ENCODE peak calls at places on chromosomes 13 and 19, in five cellular contexts. D is tibial nerve, L is neuronal stem cell, B is neural progenitor cell, C is left lung. A is an unnamed sample.

GRCh38 chr19:33864311-33864850 is 67.7 kb downstream of the KCTD15 start:
- DNase-seq in B (no peak), L (no peak), C (no peak), D (no peak), A (no peak)

GRCh38 chr19:32224371-32225244 is 120.8 kb upstream of the ZNF507 start:
- DNase-seq in D (peak; percentile 38), B (peak; percentile 82), L (peak; percentile 60), C (peak; percentile 52), A (peak; percentile 52)

GRCh38 chr13:74148437-74148836 is 14.2 kb upstream of the KLF12 start:
- DNase-seq in C (no peak), D (no peak), B (no peak), L (no peak), A (no peak)

GRCh38 chr19:15456441-15456840 is 6.7 kb upstream of the WIZ start:
- DNase-seq in L (no peak), D (no peak), C (no peak), B (no peak), A (no peak)

GRCh38 chr13:24141333-24141910 is 19.1 kb upstream of the SPATA13 start:
- DNase-seq in L (no peak), C (no peak), B (no peak), D (no peak), A (no peak)

GRCh38 chr19:50705422-50706019 is 14.1 kb downstream of the SHANK1 start:
- DNase-seq in C (no peak), L (no peak), D (no peak), B (peak; percentile 75), A (no peak)

GRCh38 chr13:89361909-89362308 is 1690.7 kb downstream of the SLITRK5 start:
- DNase-seq in B (no peak), C (no peak), L (no peak), D (no peak), A (no peak)

GRCh38 chr19:55210120-55210493 is 806 bp upstream of the PTPRH start:
- DNase-seq in D (no peak), B (no peak), L (no peak), C (no peak), A (no peak)

GRCh38 chr13:83183439-83184149 is 698.7 kb downstream of the SLITRK1 start:
- DNase-seq in D (no peak), C (no peak), B (no peak), L (no peak), A (no peak)

GRCh38 chr19:55382013-55382412 is 2.1 kb downstream of the TMEM238 start:
- DNase-seq in D (no peak), L (no peak), B (no peak), C (no peak), A (no peak)

GRCh38 chr19:34366670-34367423 is 1.9 kb downstream of the GPI start:
- DNase-seq in B (no peak), D (no peak), L (no peak), C (no peak), A (no peak)

GRCh38 chr19:11963566-11964355 is 1.1 kb upstream of the ZNF763 start:
- DNase-seq in D (peak; percentile 83), B (peak; percentile 92), C (peak; percentile 78), L (peak; percentile 77), A (peak; percentile 64)

GRCh38 chr13:93325303-93326297 is 99.0 kb downstream of the GPC6 start:
- DNase-seq in B (no peak), D (no peak), C (no peak), L (no peak), A (no peak)

GRCh38 chr19:43028866-43029265 is 2.6 kb upstream of the PSG11 start:
- DNase-seq in B (no peak), D (no peak), C (no peak), L (no peak), A (no peak)

GRCh38 chr13:30746816-30747215 is 11.5 kb downstream of the ALOX5AP start:
- DNase-seq in D (no peak), L (no peak), C (no peak), B (no peak), A (no peak)

GRCh38 chr13:21672811-21673591 is 2.1 kb downstream of the FGF9 start:
- DNase-seq in L (peak; percentile 5), C (no peak), D (no peak), B (peak; percentile 20), A (no peak)

GRCh38 chr19:10018219-10018618 is 4.9 kb downstream of the RDH8 start:
- DNase-seq in C (no peak), D (no peak), B (no peak), L (no peak), A (no peak)

GRCh38 chr13:21060063-21060826 is 1.1 kb downstream of the LATS2 start:
- DNase-seq in L (no peak), D (peak; percentile 30), C (peak; percentile 54), B (peak; percentile 61), A (no peak)

GRCh38 chr19:16293133-16294085 is 31.2 kb upstream of the KLF2 start:
- DNase-seq in L (no peak), B (no peak), D (peak; percentile 87), C (peak; percentile 53), A (no peak)

DNA sequence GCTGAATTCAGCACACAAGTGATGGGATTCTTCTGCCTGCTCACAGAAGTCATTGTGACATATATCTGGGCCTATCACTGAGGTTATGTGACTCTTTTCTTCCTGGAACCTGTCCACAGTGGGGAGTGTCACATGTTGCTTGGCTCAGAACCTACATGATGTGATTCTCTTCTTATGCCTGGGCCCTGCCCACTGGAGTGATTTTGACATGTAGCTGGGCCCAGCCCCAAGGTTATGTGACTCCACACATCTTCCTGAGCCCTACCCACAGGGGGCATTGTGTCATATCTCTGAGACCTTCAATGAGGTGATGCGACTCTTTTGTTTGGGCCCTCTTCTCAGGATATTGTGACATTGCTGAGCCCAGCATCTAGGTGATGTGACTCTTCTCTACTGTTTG is 17.4 kb upstream of the ZNF429 start:
- DNase-seq in D (no peak), C (no peak), B (no peak), L (no peak), A (no peak)
- H3K9me3 ChIP-seq in D (no peaks in the 10 kb centered on the region), C (peaks cover 6% of the 10 kb centered on the region), B (no peaks in the 10 kb centered on the region), L (peaks cover 15% of the 10 kb centered on the region), A (no peaks in the 10 kb centered on the region)

GRCh38 chr19:58037927-58038687 is 4.3 kb downstream of the ZSCAN1 start:
- DNase-seq in B (peak; percentile 69), D (no peak), C (no peak), L (no peak), A (no peak)
- H3K9me3 ChIP-seq in B (no peaks in the 10 kb centered on the region), D (no peaks in the 10 kb centered on the region), C (peaks cover 82% of the 10 kb centered on the region), L (peaks cover 10% of the 10 kb centered on the region), A (peaks cover 3% of the 10 kb centered on the region)

GRCh38 chr19:56983804-56984203 is 136.0 kb upstream of the USP29 start:
- DNase-seq in D (no peak), L (no peak), C (no peak), B (no peak), A (no peak)
- H3K9me3 ChIP-seq in D (no peaks in the 10 kb centered on the region), L (peaks cover 3% of the 10 kb centered on the region), C (peaks cover 86% of the 10 kb centered on the region), B (peaks cover 16% of the 10 kb centered on the region), A (peaks cover 7% of the 10 kb centered on the region)

GRCh38 chr13:113443991-113444390 is 9.3 kb downstream of the ADPRHL1 start:
- DNase-seq in L (no peak), C (no peak), D (no peak), B (no peak), A (no peak)
- H3K9me3 ChIP-seq in L (peaks cover 6% of the 10 kb centered on the region), C (no peaks in the 10 kb centered on the region), D (no peaks in the 10 kb centered on the region), B (no peaks in the 10 kb centered on the region), A (no peaks in the 10 kb centered on the region)

GRCh38 chr19:5249526-5249925 is 91.1 kb downstream of the PTPRS start:
- DNase-seq in L (no peak), C (no peak), D (no peak), B (no peak), A (no peak)
- H3K9me3 ChIP-seq in L (peaks cover 5% of the 10 kb centered on the region), C (peaks cover 2% of the 10 kb centered on the region), D (no peaks in the 10 kb centered on the region), B (no peaks in the 10 kb centered on the region), A (no peaks in the 10 kb centered on the region)

GRCh38 chr13:62933809-62934208 is 1518.2 kb upstream of the PCDH20 start:
- DNase-seq in B (peak; percentile 10), D (no peak), C (no peak), L (no peak), A (no peak)

GRCh38 chr13:62931901-62932883 is 1516.5 kb upstream of the PCDH20 start:
- DNase-seq in B (no peak), L (no peak), C (no peak), D (no peak), A (no peak)
- H3K9me3 ChIP-seq in B (no peaks in the 10 kb centered on the region), L (no peaks in the 10 kb centered on the region), C (peaks cover 6% of the 10 kb centered on the region), D (no peaks in the 10 kb centered on the region), A (no peaks in the 10 kb centered on the region)